ENCODE peak calls at places on chromosomes 11 and 22, in ten cellular contexts. W, N, E, B, A, J, H, O, U and T are unnamed samples.

GRCh38 chr22:50182176-50183081 is 3.3 kb upstream of the TRABD start:
- DNase-seq in W (no peak), N (no peak), E (no peak), B (no peak), A (no peak), J (no peak), H (peak; percentile 87), O (peak; percentile 59), U (no peak), T (no peak)

GRCh38 chr22:41286639-41287091 is 678 bp upstream of the RANGAP1 start:
- DNase-seq in W (peak; percentile 30), N (no peak), E (no peak), B (no peak), A (no peak), J (peak; percentile 35), H (no peak), O (no peak), U (peak; percentile 23), T (no peak)

GRCh38 chr11:12461516-12461915 is 84.1 kb downstream of the PARVA start:
- DNase-seq in W (no peak), N (no peak), E (no peak), B (peak; percentile 8), A (no peak), J (peak; percentile 13), H (no peak), O (no peak), U (no peak), T (no peak)

GRCh38 chr11:27471067-27471587 is 1.5 kb downstream of the LGR4 start:
- DNase-seq in W (no peak), N (no peak), E (no peak), B (peak; percentile 43), A (peak; percentile 51), J (peak; percentile 13), H (no peak), O (no peak), U (no peak), T (no peak)

GRCh38 chr11:2704896-2705606 is 5.3 kb upstream of the KCNQ1OT1 start:
- DNase-seq in W (no peak), N (no peak), E (no peak), B (no peak), A (no peak), J (no peak), H (no peak), O (peak; percentile 31), U (no peak), T (no peak)

GRCh38 chr11:46666516-46666915 is 33.9 kb downstream of the ARHGAP1 start:
- DNase-seq in W (no peak), N (no peak), E (no peak), B (no peak), A (no peak), J (no peak), H (no peak), O (no peak), U (no peak), T (no peak)

GRCh38 chr22:20240900-20241299 is 27.2 kb downstream of the RTN4R start:
- DNase-seq in W (no peak), N (no peak), E (no peak), B (no peak), A (no peak), J (no peak), H (no peak), O (no peak), U (no peak), T (no peak)

GRCh38 chr22:20567371-20567847 is 60.0 kb downstream of the MED15 start:
- DNase-seq in W (no peak), N (no peak), E (peak; percentile 55), B (peak; percentile 91), A (no peak), J (no peak), H (no peak), O (peak; percentile 22), U (no peak), T (no peak)

DNA sequence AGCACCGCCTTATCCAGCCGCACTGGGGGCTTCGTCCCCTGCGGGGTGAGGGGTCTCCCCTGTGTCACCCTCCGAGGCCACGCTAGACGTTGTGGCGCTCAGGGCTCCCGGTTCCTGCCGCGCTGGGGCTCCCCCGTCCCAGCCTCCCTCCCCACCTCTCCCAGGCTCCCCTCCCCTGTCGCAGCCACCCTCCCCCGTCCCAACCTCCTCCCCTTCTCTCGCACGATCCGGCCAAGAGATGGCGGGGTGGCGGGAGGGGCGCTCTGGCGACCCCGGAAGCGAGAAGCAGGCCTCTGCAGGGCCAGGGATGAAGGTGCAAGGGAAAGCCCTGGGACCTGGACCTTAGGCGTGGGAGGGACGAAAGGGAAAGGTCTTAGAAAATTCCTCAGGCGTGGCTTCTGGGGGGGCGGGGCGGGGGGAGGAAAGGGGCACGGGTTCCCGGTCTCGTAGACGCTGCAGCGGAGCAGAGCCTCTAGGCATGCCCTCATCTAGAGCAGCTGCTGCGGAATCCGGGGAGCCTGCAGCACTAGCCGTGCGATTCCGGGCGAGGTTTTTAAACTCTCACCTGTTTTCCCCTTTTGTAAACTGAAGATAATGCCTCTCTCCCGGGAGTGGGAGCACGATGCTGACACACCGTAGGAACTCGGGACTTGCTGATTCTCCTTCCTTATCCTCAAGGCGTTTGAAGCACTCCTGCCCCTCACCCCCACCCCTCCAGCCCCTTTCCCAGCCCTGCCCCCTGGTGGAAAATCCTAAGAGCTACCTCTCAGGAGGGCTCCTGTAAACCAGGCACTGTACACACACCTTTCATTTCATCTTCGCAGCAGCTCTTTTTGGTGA is 14.4 kb downstream of the KCNJ5 start:
- DNase-seq in W (no peak), N (no peak), E (peak; percentile 17), B (peak; percentile 77), A (peak; percentile 84), J (peak; percentile 65), H (peak; percentile 56), O (no peak), U (peak; percentile 56), T (no peak)
- TF ChIP-seq CTCF in W (no peak), N (no peak), E (peak; percentile 43), B (peak; percentile 76), A (peak; percentile 64), J (peak; percentile 54), H (peak; percentile 25), O (peak; percentile 23), U (peak; percentile 23), T (no peak)

GRCh38 chr11:69290791-69291190 is 3.2 kb upstream of the MYEOV start:
- DNase-seq in W (no peak), N (no peak), E (no peak), B (no peak), A (no peak), J (no peak), H (no peak), O (no peak), U (no peak), T (no peak)
- TF ChIP-seq CTCF in W (no peak), N (no peak), E (no peak), B (no peak), A (no peak), J (no peak), H (no peak), O (no peak), U (no peak), T (no peak)

GRCh38 chr11:62120466-62120865 is 3.3 kb upstream of the INCENP start:
- DNase-seq in W (no peak), N (peak; percentile 28), E (no peak), B (no peak), A (no peak), J (no peak), H (no peak), O (no peak), U (no peak), T (no peak)

GRCh38 chr11:62120001-62120400 is 3.8 kb upstream of the INCENP start:
- DNase-seq in W (no peak), N (no peak), E (no peak), B (no peak), A (no peak), J (no peak), H (no peak), O (no peak), U (no peak), T (no peak)

GRCh38 chr11:62123669-62124185 is at the start of gene INCENP:
- DNase-seq in W (peak; percentile 97), N (peak; percentile 97), E (peak; percentile 99), B (peak; percentile 100), A (peak; percentile 98), J (peak; percentile 98), H (peak; percentile 96), O (peak; percentile 98), U (peak; percentile 93), T (peak; percentile 78)

GRCh38 chr11:62124186-62125113 is 639 bp downstream of the INCENP start:
- DNase-seq in W (no peak), N (peak; percentile 78), E (peak; percentile 31), B (peak; percentile 46), A (peak; percentile 39), J (peak; percentile 53), H (no peak), O (no peak), U (peak; percentile 52), T (peak; percentile 31)

DNA sequence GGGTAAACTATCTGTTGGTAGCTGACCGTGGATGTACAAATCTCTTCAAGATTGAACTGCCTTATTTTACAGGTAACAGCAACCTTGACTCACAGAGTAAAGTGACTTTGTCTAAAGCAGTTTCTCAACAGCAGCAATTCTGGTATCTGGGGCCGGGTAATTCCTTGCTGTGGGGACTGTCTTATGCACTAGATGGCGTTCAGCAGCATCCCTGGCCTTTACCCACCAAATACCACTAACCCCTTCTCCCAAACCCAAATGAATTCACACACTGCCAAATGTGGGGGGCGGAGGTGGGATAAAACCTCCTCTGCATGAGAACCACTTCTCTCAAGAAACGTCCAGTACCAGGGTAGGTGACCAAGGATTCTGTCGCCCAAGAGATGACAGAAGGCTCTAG is 1.7 kb upstream of the INCENP start:
- DNase-seq in W (no peak), N (no peak), E (no peak), B (peak; percentile 39), A (peak; percentile 72), J (no peak), H (no peak), O (no peak), U (no peak), T (no peak)
- TF ChIP-seq CTCF in W (no peak), N (no peak), E (peak; percentile 9), B (peak; percentile 45), A (peak; percentile 65), J (peak; percentile 21), H (no peak), O (no peak), U (no peak), T (no peak)

GRCh38 chr11:93198221-93198650 is 445 bp upstream of the SLC36A4 start:
- DNase-seq in W (no peak), N (no peak), E (no peak), B (peak; percentile 55), A (no peak), J (no peak), H (no peak), O (no peak), U (no peak), T (no peak)

GRCh38 chr11:93197383-93198220 is at the start of gene SLC36A4:
- DNase-seq in W (peak; percentile 93), N (peak; percentile 94), E (peak; percentile 96), B (peak; percentile 95), A (peak; percentile 97), J (peak; percentile 96), H (peak; percentile 93), O (peak; percentile 91), U (peak; percentile 92), T (peak; percentile 91)

GRCh38 chr11:93199616-93200015 is 1.8 kb upstream of the SLC36A4 start:
- DNase-seq in W (no peak), N (no peak), E (no peak), B (no peak), A (no peak), J (no peak), H (no peak), O (no peak), U (no peak), T (no peak)

GRCh38 chr11:93194673-93195291 is 3.0 kb downstream of the SLC36A4 start:
- DNase-seq in W (no peak), N (no peak), E (no peak), B (no peak), A (no peak), J (no peak), H (no peak), O (no peak), U (no peak), T (no peak)

GRCh38 chr11:93196816-93197382 is 892 bp downstream of the SLC36A4 start:
- DNase-seq in W (no peak), N (no peak), E (no peak), B (peak; percentile 30), A (peak; percentile 57), J (peak; percentile 13), H (no peak), O (no peak), U (no peak), T (no peak)
- TF ChIP-seq CTCF in W (no peak), N (peak; percentile 24), E (peak; percentile 53), B (peak; percentile 65), A (no peak), J (peak; percentile 40), H (peak; percentile 24), O (peak; percentile 33), U (peak; percentile 47), T (no peak)